ENCODE peak calls at places on chromosomes 3 and 15, in eight cellular contexts. T is IMR-90; B is neuronal stem cell; A is tibial artery; H is breast epithelium; I is foreskin keratinocyte; L is CD8-positive, alpha-beta T cell; X is SJCRH30. M is an unnamed sample. For H3K27me3, the result is how much of the 10 kb centered on the place peaks cover.

GRCh38 chr15:37101634-37102314 is 1.4 kb upstream of the MEIS2 start:
- DNase-seq in T (peak), B (peak), A (peak), H (peak), I (no peak), L (no peak), X (peak), M (peak)

GRCh38 chr15:88708256-88709054 is 69.6 kb downstream of the ISG20 start:
- DNase-seq in T (no peak), B (no peak), A (no peak), H (no peak), I (no peak), L (no peak), X (no peak), M (no peak)

GRCh38 chr3:129439381-129439816 is 349 bp downstream of the MBD4 start:
- DNase-seq in T (no peak), B (no peak), A (peak), H (peak), I (no peak), L (peak), X (peak), M (peak)

GRCh38 chr3:77620009-77620408 is 580.1 kb downstream of the ROBO2 start:
- DNase-seq in T (peak), B (no peak), A (no peak), H (no peak), I (peak), L (no peak), X (no peak), M (no peak)

GRCh38 chr3:142448424-142448823 is 587 bp upstream of the XRN1 start:
- DNase-seq in T (peak), B (no peak), A (no peak), H (no peak), I (no peak), L (no peak), X (no peak), M (no peak)

GRCh38 chr15:73691398-73691797 is 7.2 kb downstream of the CD276 start:
- DNase-seq in T (peak), B (no peak), A (peak), H (no peak), I (peak), L (no peak), X (no peak), M (no peak)

GRCh38 chr15:62649793-62650420 is 392.6 kb upstream of the TPM1 start:
- DNase-seq in T (peak), B (no peak), A (peak), H (no peak), I (no peak), L (no peak), X (no peak), M (no peak)

GRCh38 chr3:141875893-141876380 is 506 bp upstream of the ATP1B3 start:
- DNase-seq in T (peak), B (peak), A (peak), H (no peak), I (peak), L (peak), X (peak), M (peak)

GRCh38 chr15:40377606-40378005 is 4.9 kb upstream of the KNSTRN start:
- DNase-seq in T (no peak), B (no peak), A (no peak), H (no peak), I (no peak), L (no peak), X (no peak), M (no peak)

GRCh38 chr3:10185804-10186762 is 21.4 kb downstream of the IRAK2 start:
- DNase-seq in T (peak), B (no peak), A (no peak), H (no peak), I (no peak), L (no peak), X (no peak), M (no peak)

GRCh38 chr3:109707642-109708041 is 370.3 kb upstream of the DPPA4 start:
- DNase-seq in T (no peak), B (no peak), A (no peak), H (no peak), I (no peak), L (no peak), X (no peak), M (no peak)

GRCh38 chr3:43246956-43247355 is 39.4 kb upstream of the SNRK start:
- DNase-seq in T (no peak), B (peak), A (no peak), H (no peak), I (no peak), L (no peak), X (no peak), M (no peak)
- H3K27me3 ChIP-seq in T (under half), B (under half), A (under half), H (under half), I (under half), L (under half), X (under half), M (under half)

GRCh38 chr3:13277130-13277783 is 142.9 kb downstream of the NUP210 start:
- DNase-seq in T (no peak), B (no peak), A (peak), H (peak), I (no peak), L (no peak), X (peak), M (no peak)

GRCh38 chr3:13278783-13279531 is 141.2 kb downstream of the NUP210 start:
- DNase-seq in T (peak), B (no peak), A (no peak), H (no peak), I (no peak), L (no peak), X (no peak), M (no peak)

GRCh38 chr3:13279532-13279910 is 140.6 kb downstream of the NUP210 start:
- DNase-seq in T (no peak), B (no peak), A (no peak), H (no peak), I (no peak), L (no peak), X (no peak), M (no peak)

GRCh38 chr3:13276438-13277129 is 143.5 kb downstream of the NUP210 start:
- DNase-seq in T (no peak), B (no peak), A (no peak), H (no peak), I (no peak), L (no peak), X (peak), M (no peak)

DNA sequence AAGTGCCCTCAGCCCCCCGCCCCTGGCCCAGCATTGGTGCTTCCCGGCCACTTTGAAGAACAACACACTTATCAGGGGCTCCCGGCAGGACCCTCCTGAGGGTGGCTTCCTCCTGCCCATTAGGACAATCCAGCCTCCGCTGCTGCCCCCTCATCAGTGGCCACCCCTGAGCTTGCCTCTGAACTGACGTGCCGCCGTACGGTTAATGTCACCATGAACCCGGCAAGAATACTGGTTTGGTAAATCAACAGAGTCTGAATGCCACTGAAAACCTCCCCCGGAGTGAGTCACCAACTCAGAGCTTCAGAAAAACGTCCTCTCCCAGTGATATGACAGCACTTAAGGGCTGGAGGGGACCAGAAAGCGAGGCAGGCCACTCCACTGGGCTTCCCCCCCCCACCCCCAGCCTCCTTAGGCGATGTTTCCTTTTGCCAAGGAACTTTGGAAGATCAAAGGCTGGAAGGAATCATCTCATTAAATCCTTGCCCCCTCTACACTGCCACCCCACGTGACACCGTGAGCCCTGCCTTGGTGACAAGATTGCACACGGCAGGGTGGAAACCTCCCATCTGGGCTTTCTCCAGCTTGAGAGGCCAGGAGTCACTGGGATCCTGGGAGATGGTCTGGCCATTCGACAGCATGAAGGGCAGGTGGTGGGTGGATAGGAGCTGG is 142.1 kb downstream of the NUP210 start:
- DNase-seq in T (peak), B (no peak), A (no peak), H (peak), I (no peak), L (no peak), X (no peak), M (no peak)
- H3K27ac ChIP-seq in T (no peak), B (no peak), A (peak), H (peak), I (no peak), L (no peak), X (no peak), M (no peak)

GRCh38 chr3:27729325-27729724 is 7.2 kb upstream of the EOMES start:
- DNase-seq in T (no peak), B (no peak), A (no peak), H (no peak), I (no peak), L (no peak), X (no peak), M (no peak)
- H3K27me3 ChIP-seq in T (half or more), B (under half), A (half or more), H (half or more), I (half or more), L (half or more), X (under half), M (half or more)

DNA sequence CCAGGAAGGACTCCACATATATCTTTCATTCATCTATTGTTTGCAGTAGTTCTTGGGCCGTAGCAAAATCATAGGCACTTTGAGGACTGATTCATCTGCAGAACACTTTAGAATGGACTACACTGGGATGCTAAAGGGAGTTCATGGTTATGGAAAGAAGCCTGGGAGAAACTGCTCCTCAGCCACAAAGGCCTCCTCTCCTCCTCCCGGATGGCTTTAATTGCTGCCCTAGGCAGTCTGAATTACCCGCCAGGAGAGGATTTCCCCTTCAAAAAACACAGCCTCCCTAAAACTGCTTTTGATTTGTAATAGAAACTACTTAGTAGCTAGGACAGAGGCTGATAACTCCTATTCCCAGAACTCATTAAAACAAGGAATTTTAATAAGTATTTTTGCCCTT is 4.6 kb downstream of the TMEM266 start:
- DNase-seq in T (no peak), B (no peak), A (no peak), H (no peak), I (no peak), L (no peak), X (peak), M (no peak)
- H3K27ac ChIP-seq in T (no peak), B (no peak), A (no peak), H (no peak), I (no peak), L (no peak), X (no peak), M (no peak)

M was measured in left lung.